ENCODE peak calls at places on chromosomes 1 and 21, in four cellular contexts. One of them, this sample, is unnamed.
A peak's percentile ranks its signal among the peaks of the same experiment; 100 is the strongest.

GRCh38 chr1:9824702-9825089 is 931 bp upstream of the CLSTN1 start:
- DNase-seq in transverse colon: no peak
- DNase-seq in stomach: no peak
- DNase-seq in IMR-90: no peak
- DNase-seq in this sample: no peak

GRCh38 chr1:9774744-9775679 is 48.8 kb downstream of the CLSTN1 start:
- DNase-seq in stomach: no peak
- DNase-seq in IMR-90: no peak
- DNase-seq in transverse colon: no peak
- DNase-seq in this sample: no peak

GRCh38 chr1:110513511-110513910 is 5.5 kb downstream of the KCNA10 start:
- DNase-seq in IMR-90: no peak
- DNase-seq in stomach: no peak
- DNase-seq in transverse colon: no peak
- DNase-seq in this sample: no peak

GRCh38 chr1:56617141-56617540 is 28.0 kb upstream of the PRKAA2 start:
- DNase-seq in stomach: no peak
- DNase-seq in IMR-90: peak; percentile 79
- DNase-seq in transverse colon: no peak
- DNase-seq in this sample: no peak

GRCh38 chr1:219507432-219507831 is 105.5 kb downstream of the ZC3H11B start:
- DNase-seq in transverse colon: no peak
- DNase-seq in IMR-90: no peak
- DNase-seq in stomach: no peak
- DNase-seq in this sample: no peak

GRCh38 chr1:160637821-160638539 is 8.9 kb downstream of the SLAMF1 start:
- DNase-seq in stomach: no peak
- DNase-seq in transverse colon: no peak
- DNase-seq in IMR-90: no peak
- DNase-seq in this sample: no peak

GRCh38 chr1:59730759-59731478 is 83.8 kb upstream of the HOOK1 start:
- DNase-seq in stomach: peak; percentile 74
- DNase-seq in transverse colon: peak; percentile 78
- DNase-seq in IMR-90: peak; percentile 99
- DNase-seq in this sample: peak; percentile 83

GRCh38 chr1:27302612-27303011 is 19.4 kb upstream of the TMEM222 start:
- DNase-seq in stomach: no peak
- DNase-seq in transverse colon: no peak
- DNase-seq in IMR-90: no peak
- DNase-seq in this sample: no peak

GRCh38 chr1:16020325-16020724 is 1.5 kb upstream of the CLCNKA start:
- DNase-seq in stomach: no peak
- DNase-seq in transverse colon: no peak
- DNase-seq in IMR-90: no peak
- DNase-seq in this sample: no peak

GRCh38 chr21:45698493-45698947 is 55.0 kb downstream of the PCBP3 start:
- DNase-seq in transverse colon: peak; percentile 36
- DNase-seq in stomach: no peak
- DNase-seq in IMR-90: peak; percentile 96
- DNase-seq in this sample: no peak

GRCh38 chr1:90719321-90720136 is 2.4 kb upstream of the BARHL2 start:
- DNase-seq in stomach: no peak
- DNase-seq in IMR-90: no peak
- DNase-seq in transverse colon: no peak
- DNase-seq in this sample: no peak

GRCh38 chr1:71049951-71050598 is 2.5 kb upstream of the PTGER3 start:
- DNase-seq in stomach: no peak
- DNase-seq in IMR-90: peak; percentile 72
- DNase-seq in transverse colon: no peak
- DNase-seq in this sample: peak; percentile 65

GRCh38 chr1:78279051-78279450 is 211.7 kb upstream of the PTGFR start:
- DNase-seq in stomach: no peak
- DNase-seq in IMR-90: peak; percentile 98
- DNase-seq in transverse colon: no peak
- DNase-seq in this sample: no peak

GRCh38 chr1:111833334-111833733 is 77.6 kb downstream of the DDX20 start:
- DNase-seq in transverse colon: no peak
- DNase-seq in stomach: no peak
- DNase-seq in IMR-90: peak; percentile 13
- DNase-seq in this sample: no peak

GRCh38 chr21:22421416-22422190 is 1423.4 kb downstream of the NCAM2 start:
- DNase-seq in stomach: no peak
- DNase-seq in transverse colon: no peak
- DNase-seq in IMR-90: no peak
- DNase-seq in this sample: peak; percentile 6

GRCh38 chr1:17922833-17923232 is 167.7 kb downstream of the ACTL8 start:
- DNase-seq in stomach: peak; percentile 36
- DNase-seq in transverse colon: peak; percentile 39
- DNase-seq in IMR-90: peak; percentile 12
- DNase-seq in this sample: peak; percentile 52

GRCh38 chr1:65687435-65688214 is 105.1 kb upstream of the PDE4B start:
- DNase-seq in IMR-90: peak; percentile 60
- DNase-seq in transverse colon: peak; percentile 90
- DNase-seq in stomach: peak; percentile 93
- DNase-seq in this sample: peak; percentile 72

GRCh38 chr1:215719569-215719968 is 152.5 kb downstream of the KCTD3 start:
- DNase-seq in stomach: no peak
- DNase-seq in IMR-90: peak; percentile 78
- DNase-seq in transverse colon: no peak
- DNase-seq in this sample: no peak

GRCh38 chr1:25544819-25545218 is 1.4 kb downstream of the LDLRAP1 start:
- DNase-seq in stomach: peak; percentile 44
- DNase-seq in transverse colon: peak; percentile 59
- DNase-seq in IMR-90: no peak
- DNase-seq in this sample: no peak

GRCh38 chr1:224859651-224860050 is 69.8 kb upstream of the DNAH14 start:
- DNase-seq in stomach: no peak
- DNase-seq in transverse colon: no peak
- DNase-seq in IMR-90: no peak
- DNase-seq in this sample: no peak

GRCh38 chr1:58879464-58879863 is 95.6 kb upstream of the JUN start:
- DNase-seq in transverse colon: no peak
- DNase-seq in IMR-90: peak; percentile 45
- DNase-seq in stomach: no peak
- DNase-seq in this sample: peak; percentile 66

GRCh38 chr1:58395355-58395754 is 151.2 kb downstream of the OMA1 start:
- DNase-seq in IMR-90: peak; percentile 91
- DNase-seq in stomach: no peak
- DNase-seq in transverse colon: no peak
- DNase-seq in this sample: peak; percentile 20

GRCh38 chr1:74395492-74395891 is 116.9 kb downstream of the LRRC53 start:
- DNase-seq in IMR-90: peak; percentile 72
- DNase-seq in stomach: no peak
- DNase-seq in transverse colon: no peak
- DNase-seq in this sample: no peak

GRCh38 chr1:153386500-153386901 is 4.4 kb downstream of the S100A8 start:
- DNase-seq in transverse colon: peak; percentile 30
- DNase-seq in stomach: peak; percentile 29
- DNase-seq in IMR-90: no peak
- DNase-seq in this sample: peak; percentile 90

GRCh38 chr1:183787704-183788103 is 17.2 kb upstream of the RGL1 start:
- DNase-seq in transverse colon: no peak
- DNase-seq in IMR-90: no peak
- DNase-seq in stomach: no peak
- DNase-seq in this sample: no peak

GRCh38 chr21:29335720-29336119 is 37.0 kb downstream of the BACH1 start:
- DNase-seq in stomach: no peak
- DNase-seq in transverse colon: no peak
- DNase-seq in IMR-90: peak; percentile 61
- DNase-seq in this sample: peak; percentile 20

GRCh38 chr1:221635305-221635704 is 106.6 kb downstream of the DUSP10 start:
- DNase-seq in transverse colon: no peak
- DNase-seq in stomach: no peak
- DNase-seq in IMR-90: no peak
- DNase-seq in this sample: no peak

GRCh38 chr1:21966247-21967000 is 10.4 kb upstream of the CELA3B start:
- DNase-seq in IMR-90: peak; percentile 77
- DNase-seq in transverse colon: no peak
- DNase-seq in stomach: no peak
- DNase-seq in this sample: no peak

GRCh38 chr1:21961799-21962198 is 15.0 kb upstream of the CELA3B start:
- DNase-seq in IMR-90: no peak
- DNase-seq in transverse colon: no peak
- DNase-seq in stomach: no peak
- DNase-seq in this sample: no peak

GRCh38 chr1:21961337-21961736 is 15.5 kb upstream of the CELA3B start:
- DNase-seq in transverse colon: no peak
- DNase-seq in IMR-90: no peak
- DNase-seq in stomach: no peak
- DNase-seq in this sample: no peak

GRCh38 chr1:21963477-21964217 is 13.2 kb upstream of the CELA3B start:
- DNase-seq in stomach: peak; percentile 88
- DNase-seq in IMR-90: peak; percentile 57
- DNase-seq in transverse colon: peak; percentile 88
- DNase-seq in this sample: peak; percentile 78
- TF ChIP-seq POLR2A in stomach: no peak
- TF ChIP-seq POLR2A in IMR-90: peak; percentile 30
- TF ChIP-seq POLR2A in transverse colon: no peak
- TF ChIP-seq POLR2A in this sample: no peak

DNA sequence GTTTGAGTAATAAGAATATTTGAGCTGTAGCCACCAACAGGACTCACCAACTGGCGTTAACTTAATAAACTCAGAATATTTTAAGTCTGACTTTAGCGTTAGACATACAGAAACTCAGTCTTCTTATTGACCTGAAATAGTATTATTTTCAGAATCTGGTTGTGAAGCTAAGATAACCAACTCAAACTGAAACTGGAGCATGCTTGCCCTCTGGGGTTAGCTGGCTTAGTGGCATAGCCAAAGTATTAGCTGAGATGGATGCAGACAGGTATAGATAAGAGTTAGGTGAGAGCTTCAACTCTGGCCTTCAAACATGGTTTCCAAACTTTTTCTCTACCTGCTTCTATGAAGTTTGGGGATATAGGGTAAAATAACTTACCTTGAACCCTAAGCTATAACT is 40.5 kb downstream of the AMY1C start:
- DNase-seq in stomach: no peak
- DNase-seq in transverse colon: no peak
- DNase-seq in IMR-90: no peak
- DNase-seq in this sample: no peak
- H3K4me3 ChIP-seq in stomach: no peak overlapping the region
- H3K4me3 ChIP-seq in transverse colon: no peak overlapping the region
- H3K4me3 ChIP-seq in IMR-90: no peak overlapping the region
- H3K4me3 ChIP-seq in this sample: no peak overlapping the region

DNA sequence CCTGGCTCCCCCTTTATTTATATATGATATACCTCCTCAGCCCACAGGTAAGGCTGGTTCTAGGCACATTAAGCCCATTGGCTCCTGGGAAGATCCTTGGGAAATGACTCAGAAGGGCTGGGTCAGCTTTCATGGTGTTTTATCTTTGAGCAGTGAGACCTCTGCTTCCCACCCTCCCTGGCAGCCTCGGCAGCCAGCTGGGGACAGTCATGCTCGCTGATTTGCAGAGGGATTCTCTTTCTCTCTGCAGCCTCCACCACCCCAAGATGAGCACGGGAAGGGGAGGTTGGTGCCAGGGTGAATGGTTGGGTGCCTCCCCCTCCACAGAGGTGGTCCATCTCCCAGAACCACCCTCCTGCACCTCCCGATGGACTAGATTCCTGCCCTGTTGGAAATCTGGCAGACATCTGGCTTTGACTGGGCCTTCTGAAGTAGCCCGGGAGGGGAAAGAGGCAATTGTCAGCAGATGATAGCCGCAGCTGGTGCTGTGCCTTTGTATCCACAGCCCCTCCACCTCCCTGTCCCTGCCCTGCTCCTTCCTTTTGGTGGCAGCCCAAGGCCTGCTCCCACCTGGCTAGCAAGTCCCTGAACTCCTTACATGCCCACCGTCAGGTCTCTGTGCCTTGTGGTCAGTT is 24.7 kb downstream of the IER5 start:
- DNase-seq in IMR-90: peak; percentile 77
- DNase-seq in stomach: no peak
- DNase-seq in transverse colon: no peak
- DNase-seq in this sample: no peak
- TF ChIP-seq CTCF in IMR-90: no peak
- TF ChIP-seq CTCF in stomach: no peak
- TF ChIP-seq CTCF in transverse colon: no peak
- TF ChIP-seq CTCF in this sample: no peak

DNA sequence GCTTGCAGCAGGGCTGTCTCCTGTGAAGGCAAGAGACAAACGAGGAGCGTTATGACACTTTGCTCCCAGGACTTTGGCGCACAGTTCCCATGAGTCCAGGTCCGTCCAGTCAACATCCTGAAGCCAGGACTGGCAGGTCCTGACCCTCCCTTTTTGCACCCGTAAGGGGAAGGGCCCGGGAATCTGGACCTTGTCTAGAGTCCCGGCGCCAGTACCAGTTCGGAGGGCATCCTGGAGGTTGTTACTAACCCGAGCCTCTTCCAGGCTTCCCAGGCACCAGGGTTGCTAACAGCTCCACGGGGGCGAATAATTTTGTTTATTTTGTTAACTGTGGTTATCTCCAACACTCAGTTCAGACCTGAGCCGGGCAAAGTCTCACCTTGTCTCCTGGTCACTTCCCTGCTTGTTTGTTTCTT is 681 bp upstream of the RWDD3 start:
- DNase-seq in transverse colon: peak; percentile 62
- DNase-seq in stomach: peak; percentile 28
- DNase-seq in IMR-90: peak; percentile 21
- DNase-seq in this sample: no peak
- TF ChIP-seq POLR2A in transverse colon: no peak
- TF ChIP-seq POLR2A in stomach: no peak
- TF ChIP-seq POLR2A in IMR-90: no peak
- TF ChIP-seq POLR2A in this sample: no peak

DNA sequence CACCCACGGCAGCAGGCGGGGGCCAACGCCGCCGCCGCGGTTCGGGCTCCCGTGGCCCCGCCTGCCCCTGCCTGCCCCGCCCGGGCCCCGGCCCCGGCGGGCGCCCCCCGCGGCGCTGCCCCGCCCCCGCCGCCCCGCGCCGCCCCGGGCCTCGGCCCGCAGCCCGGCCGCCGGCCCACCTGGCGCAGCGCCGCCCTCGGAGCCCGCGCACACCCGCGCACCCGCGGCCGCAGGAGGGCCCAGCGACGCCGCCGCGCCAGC is at the start of gene WNT3A:
- DNase-seq in stomach: no peak
- DNase-seq in transverse colon: no peak
- DNase-seq in IMR-90: no peak
- DNase-seq in this sample: no peak
- H3K4me3 ChIP-seq in stomach: peak within 1 kb of the TSS; percentile 1
- H3K4me3 ChIP-seq in transverse colon: no peak within 1 kb of the TSS
- H3K4me3 ChIP-seq in IMR-90: no peak within 1 kb of the TSS
- H3K4me3 ChIP-seq in this sample: no peak within 1 kb of the TSS

This sample was measured in NB4.